ENCODE peak calls at places on chromosomes 3 and 15, in four cellular contexts. One of them, this sample, is unnamed.

GRCh38 chr3:71185733-71186455 is 397.6 kb downstream of the FOXP1 start:
- DNase-seq in IMR-90: peak
- DNase-seq in H1: no peak
- DNase-seq in H9: no peak
- DNase-seq in this sample: no peak

GRCh38 chr3:44104668-44105321 is 136.9 kb upstream of the TOPAZ1 start:
- DNase-seq in IMR-90: peak
- DNase-seq in H9: no peak
- DNase-seq in H1: no peak
- DNase-seq in this sample: peak

GRCh38 chr3:133712017-133712416 is 34.2 kb upstream of the TF start:
- DNase-seq in H9: no peak
- DNase-seq in IMR-90: no peak
- DNase-seq in H1: no peak
- DNase-seq in this sample: no peak

GRCh38 chr3:44016818-44017217 is 224.9 kb upstream of the TOPAZ1 start:
- DNase-seq in H9: no peak
- DNase-seq in H1: no peak
- DNase-seq in IMR-90: no peak
- DNase-seq in this sample: no peak

GRCh38 chr3:69871256-69871655 is 128.3 kb upstream of the SAMMSON start:
- DNase-seq in H1: no peak
- DNase-seq in H9: no peak
- DNase-seq in IMR-90: no peak
- DNase-seq in this sample: no peak

GRCh38 chr15:60005352-60006202 is 1.5 kb downstream of the FOXB1 start:
- DNase-seq in H9: peak
- DNase-seq in H1: no peak
- DNase-seq in IMR-90: no peak
- DNase-seq in this sample: no peak

GRCh38 chr3:82353281-82354171 is 592.1 kb upstream of the GBE1 start:
- DNase-seq in IMR-90: no peak
- DNase-seq in H1: no peak
- DNase-seq in H9: no peak
- DNase-seq in this sample: no peak

GRCh38 chr3:183371672-183371968 is 56.8 kb downstream of the MCF2L2 start:
- DNase-seq in IMR-90: no peak
- DNase-seq in H1: no peak
- DNase-seq in H9: no peak
- DNase-seq in this sample: no peak

GRCh38 chr3:175951047-175951694 is 1092.0 kb downstream of the NAALADL2 start:
- DNase-seq in H1: no peak
- DNase-seq in H9: no peak
- DNase-seq in IMR-90: peak
- DNase-seq in this sample: peak

GRCh38 chr3:23202921-23203650 is at the start of gene UBE2E2:
- DNase-seq in IMR-90: peak
- DNase-seq in H9: peak
- DNase-seq in H1: no peak
- DNase-seq in this sample: peak

GRCh38 chr3:13651775-13652428 is 103.0 kb downstream of the FBLN2 start:
- DNase-seq in H9: no peak
- DNase-seq in H1: no peak
- DNase-seq in IMR-90: no peak
- DNase-seq in this sample: no peak

GRCh38 chr3:128435058-128435457 is 31.6 kb downstream of the DNAJB8 start:
- DNase-seq in H1: no peak
- DNase-seq in IMR-90: no peak
- DNase-seq in H9: peak
- DNase-seq in this sample: peak
- H4K5ac ChIP-seq in H1: no peak
- H4K5ac ChIP-seq in IMR-90: no peak
- H4K5ac ChIP-seq in H9: no peak
- H4K5ac ChIP-seq in this sample: no peak

GRCh38 chr3:53763353-53763752 is 82.9 kb downstream of the CHDH start:
- DNase-seq in H1: no peak
- DNase-seq in H9: no peak
- DNase-seq in IMR-90: no peak
- DNase-seq in this sample: no peak
- H4K5ac ChIP-seq in H1: no peak
- H4K5ac ChIP-seq in H9: no peak
- H4K5ac ChIP-seq in IMR-90: no peak
- H4K5ac ChIP-seq in this sample: no peak

GRCh38 chr3:4782095-4782494 is 197.1 kb upstream of the BHLHE40 start:
- DNase-seq in IMR-90: no peak
- DNase-seq in H1: no peak
- DNase-seq in H9: no peak
- DNase-seq in this sample: no peak

GRCh38 chr3:4778740-4779139 is 200.5 kb upstream of the BHLHE40 start:
- DNase-seq in IMR-90: no peak
- DNase-seq in H9: no peak
- DNase-seq in H1: no peak
- DNase-seq in this sample: no peak

GRCh38 chr3:4776980-4777581 is 202.2 kb upstream of the BHLHE40 start:
- DNase-seq in IMR-90: no peak
- DNase-seq in H9: no peak
- DNase-seq in H1: no peak
- DNase-seq in this sample: no peak

GRCh38 chr3:4778119-4778518 is 201.1 kb upstream of the BHLHE40 start:
- DNase-seq in IMR-90: no peak
- DNase-seq in H1: no peak
- DNase-seq in H9: no peak
- DNase-seq in this sample: no peak

DNA sequence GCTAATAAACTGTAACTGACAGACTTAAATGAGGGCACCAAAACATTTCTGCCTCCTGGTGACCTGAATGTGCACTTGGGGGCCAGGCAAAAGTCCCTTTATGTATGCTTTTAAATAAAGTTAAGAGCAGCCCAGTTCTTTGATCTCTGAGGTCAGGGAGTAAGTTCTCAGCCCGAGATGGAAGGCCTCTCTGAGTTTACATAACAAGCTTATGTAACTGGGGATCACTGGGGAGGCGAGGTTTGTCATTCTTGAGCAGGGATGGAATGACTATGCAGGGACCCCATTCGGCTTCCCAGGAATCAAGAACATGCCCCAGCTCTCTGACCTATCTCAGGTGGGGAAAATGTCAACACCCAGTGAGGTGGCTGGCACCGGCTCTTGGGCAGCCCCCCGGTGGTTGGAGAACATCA is 198.7 kb upstream of the BHLHE40 start:
- DNase-seq in IMR-90: no peak
- DNase-seq in H1: no peak
- DNase-seq in H9: no peak
- DNase-seq in this sample: no peak
- H4K5ac ChIP-seq in IMR-90: no peak
- H4K5ac ChIP-seq in H1: no peak
- H4K5ac ChIP-seq in H9: no peak
- H4K5ac ChIP-seq in this sample: no peak

GRCh38 chr15:48965972-48966371 is 2.3 kb upstream of the SHC4 start:
- DNase-seq in H9: no peak
- DNase-seq in IMR-90: peak
- DNase-seq in H1: no peak
- DNase-seq in this sample: peak
- H4K5ac ChIP-seq in H9: no peak
- H4K5ac ChIP-seq in IMR-90: no peak
- H4K5ac ChIP-seq in H1: no peak
- H4K5ac ChIP-seq in this sample: no peak